ENCODE peak calls at places on chromosomes 11 and 22, in four cellular contexts. One of them, this sample, is unnamed.

GRCh38 chr22:19943665-19944026 is 2.0 kb upstream of the TXNRD2 start:
- DNase-seq in NCI-H69: no peak
- DNase-seq in psoas muscle: no peak
- DNase-seq in AML-193: peak
- DNase-seq in this sample: no peak

GRCh38 chr11:70537576-70538571 is 139.5 kb downstream of the CTTN start:
- DNase-seq in NCI-H69: no peak
- DNase-seq in psoas muscle: peak
- DNase-seq in AML-193: no peak
- DNase-seq in this sample: peak

GRCh38 chr11:6928916-6929315 is 2.7 kb downstream of the ZNF215 start:
- DNase-seq in psoas muscle: no peak
- DNase-seq in NCI-H69: no peak
- DNase-seq in AML-193: no peak
- DNase-seq in this sample: no peak

GRCh38 chr22:25364281-25364680 is 144.8 kb downstream of the CRYBB2 start:
- DNase-seq in NCI-H69: peak
- DNase-seq in psoas muscle: peak
- DNase-seq in AML-193: no peak
- DNase-seq in this sample: no peak

GRCh38 chr11:96827164-96827563 is 437.4 kb downstream of the JRKL start:
- DNase-seq in psoas muscle: no peak
- DNase-seq in NCI-H69: peak
- DNase-seq in AML-193: no peak
- DNase-seq in this sample: no peak

GRCh38 chr11:116791002-116791812 is 472 bp downstream of the APOA5 start:
- DNase-seq in psoas muscle: peak
- DNase-seq in NCI-H69: peak
- DNase-seq in AML-193: peak
- DNase-seq in this sample: peak

GRCh38 chr11:117876341-117877119 is at the start of gene FXYD6:
- DNase-seq in AML-193: no peak
- DNase-seq in NCI-H69: peak
- DNase-seq in psoas muscle: no peak
- DNase-seq in this sample: peak

GRCh38 chr22:22422629-22423112 is 85.9 kb downstream of the ZNF280B start:
- DNase-seq in psoas muscle: peak
- DNase-seq in NCI-H69: peak
- DNase-seq in AML-193: peak
- DNase-seq in this sample: peak